ENCODE peak calls at places on chromosome 20, in four cellular contexts. B is fibroblast of mammary gland, J is iPS DF 6.9, F is hepatocyte. I is an unnamed sample.

GRCh38 chr20:18788021-18788420 is 25.6 kb upstream of the SCP2D1 start:
- DNase-seq in B (no peak), J (no peak), F (no peak), I (no peak)

GRCh38 chr20:3092611-3093379 is 8.3 kb upstream of the AVP start:
- DNase-seq in B (no peak), J (no peak), F (no peak), I (peak; percentile 45)

GRCh38 chr20:31560900-31561598 is 44.0 kb upstream of the ID1 start:
- DNase-seq in B (peak; percentile 98), J (no peak), F (peak; percentile 66), I (no peak)

GRCh38 chr20:60993647-60994046 is 258.4 kb upstream of the CDH4 start:
- DNase-seq in B (peak; percentile 18), J (peak; percentile 13), F (peak; percentile 19), I (no peak)

GRCh38 chr20:47113362-47114118 is 218.9 kb downstream of the EYA2 start:
- DNase-seq in B (peak; percentile 56), J (no peak), F (no peak), I (no peak)

GRCh38 chr20:18190466-18191233 is 53.0 kb downstream of the KAT14 start:
- DNase-seq in B (no peak), J (no peak), F (no peak), I (no peak)

GRCh38 chr20:50372770-50373088 is 137.5 kb upstream of the PTPN1 start:
- DNase-seq in B (no peak), J (no peak), F (peak; percentile 45), I (no peak)

GRCh38 chr20:62370115-62370806 is 3.1 kb upstream of the LAMA5 start:
- DNase-seq in B (peak; percentile 84), J (no peak), F (peak; percentile 48), I (no peak)

GRCh38 chr20:1671891-1672669 is 14.5 kb upstream of the SIRPG start:
- DNase-seq in B (no peak), J (no peak), F (no peak), I (no peak)

GRCh38 chr20:14566505-14566904 is 229.1 kb upstream of the FLRT3 start:
- DNase-seq in B (peak; percentile 87), J (no peak), F (peak; percentile 34), I (no peak)

GRCh38 chr20:20409326-20409725 is 41.4 kb downstream of the INSM1 start:
- DNase-seq in B (no peak), J (no peak), F (no peak), I (no peak)

GRCh38 chr20:52379723-52380336 is 188.3 kb upstream of the ZFP64 start:
- DNase-seq in B (peak; percentile 17), J (peak; percentile 16), F (peak; percentile 37), I (peak; percentile 45)

GRCh38 chr20:19964289-19965263 is 52.6 kb upstream of the NAA20 start:
- DNase-seq in B (peak; percentile 97), J (no peak), F (peak; percentile 81), I (no peak)

GRCh38 chr20:17626217-17627007 is 55.6 kb downstream of the RRBP1 start:
- DNase-seq in B (no peak), J (no peak), F (peak; percentile 44), I (no peak)

GRCh38 chr20:36167826-36168634 is 13.5 kb downstream of the EPB41L1 start:
- DNase-seq in B (peak; percentile 80), J (no peak), F (no peak), I (no peak)

GRCh38 chr20:47765715-47766594 is 19.3 kb downstream of the SULF2 start:
- DNase-seq in B (no peak), J (no peak), F (no peak), I (peak; percentile 82)

GRCh38 chr20:58296328-58296837 is 13.1 kb upstream of the RAB22A start:
- DNase-seq in B (no peak), J (no peak), F (no peak), I (no peak)

GRCh38 chr20:57996936-57997629 is 231.4 kb downstream of the ANKRD60 start:
- DNase-seq in B (peak; percentile 53), J (no peak), F (no peak), I (no peak)

GRCh38 chr20:62831361-62831788 is 14.5 kb downstream of the COL9A3 start:
- DNase-seq in B (no peak), J (no peak), F (no peak), I (no peak)

GRCh38 chr20:56872620-56873458 is 243.7 kb downstream of the TFAP2C start:
- DNase-seq in B (no peak), J (no peak), F (no peak), I (no peak)

DNA sequence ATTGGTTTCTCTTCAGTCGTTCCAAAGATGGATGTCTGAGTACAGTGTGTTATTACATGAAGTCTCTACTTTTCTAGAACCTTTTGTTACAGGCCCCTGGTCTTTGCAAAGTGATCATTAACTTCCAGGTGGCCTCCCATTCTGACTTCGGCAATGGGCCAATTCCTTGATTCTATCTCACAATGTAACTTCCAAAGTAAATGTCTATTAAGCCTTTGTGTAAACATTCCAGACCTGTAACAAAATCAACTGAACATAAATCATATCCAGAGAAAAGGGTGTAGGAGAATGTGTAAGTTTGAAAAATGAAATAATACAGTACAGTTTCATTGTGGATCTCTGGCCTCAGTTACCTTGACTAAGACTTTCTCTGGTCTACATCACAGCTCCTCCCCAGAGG is 187.8 kb upstream of the JAG1 start:
- DNase-seq in B (no peak), J (no peak), F (no peak), I (no peak)
- H3K4me3 ChIP-seq in B (no peak overlapping the region), J (no peak overlapping the region), F (no peak overlapping the region), I (no peak overlapping the region)

GRCh38 chr20:63968928-63969760 is 586 bp downstream of the ZNF512B start:
- DNase-seq in B (no peak), J (no peak), F (no peak), I (peak; percentile 56)

GRCh38 chr20:63967330-63968135 is 2.2 kb downstream of the ZNF512B start:
- DNase-seq in B (no peak), J (no peak), F (no peak), I (no peak)

GRCh38 chr20:63969851-63970713 is at the start of gene ZNF512B:
- DNase-seq in B (no peak), J (no peak), F (peak; percentile 86), I (peak; percentile 79)

GRCh38 chr20:63966944-63967322 is 2.8 kb downstream of the ZNF512B start:
- DNase-seq in B (no peak), J (no peak), F (no peak), I (no peak)

DNA sequence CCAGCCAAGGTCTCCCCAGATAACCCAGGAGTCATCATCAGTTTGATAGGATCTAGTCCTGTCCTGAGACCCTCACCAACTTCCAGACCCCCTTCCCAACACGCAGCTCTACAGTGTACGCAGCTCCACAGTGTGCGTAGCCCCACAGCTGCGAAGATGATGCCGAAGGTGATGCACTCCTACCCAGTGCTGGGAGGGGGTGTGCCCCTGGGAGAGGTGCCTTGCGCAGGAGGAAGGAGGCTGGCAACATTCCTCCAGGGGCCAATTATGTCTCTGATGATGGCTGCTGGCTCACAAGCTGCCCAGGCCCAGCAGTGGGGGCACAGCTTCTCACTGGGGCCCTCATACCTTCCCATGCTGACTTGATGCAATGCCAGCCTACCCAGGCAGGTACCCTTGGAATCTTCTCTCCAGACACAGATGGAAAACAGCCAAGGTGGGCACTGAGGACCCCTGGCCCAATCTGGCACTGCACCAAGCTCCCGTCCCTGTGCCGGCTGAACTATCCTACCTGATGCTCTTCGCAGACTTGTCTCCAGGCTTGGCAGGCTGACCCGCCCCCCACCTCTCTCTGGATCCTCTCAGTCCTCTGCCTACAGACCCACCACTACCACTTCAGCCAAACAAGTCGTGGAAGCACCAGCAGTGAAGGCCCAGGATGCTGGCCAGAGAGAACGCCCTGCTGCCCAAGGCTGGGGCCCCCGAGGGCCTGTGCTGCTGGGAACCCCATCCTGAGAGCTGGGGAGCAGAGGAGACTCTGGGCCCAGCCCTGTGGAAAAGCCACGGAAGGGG is 1.4 kb downstream of the ZNF512B start:
- DNase-seq in B (no peak), J (no peak), F (no peak), I (no peak)
- H3K4me3 ChIP-seq in B (peak overlapping the region; percentile 57), J (peak overlapping the region; percentile 6), F (peak overlapping the region; percentile 70), I (peak overlapping the region; percentile 61)

GRCh38 chr20:24423794-24424307 is 45.6 kb upstream of the SYNDIG1 start:
- DNase-seq in B (no peak), J (no peak), F (no peak), I (no peak)
- H3K4me3 ChIP-seq in B (no peak overlapping the region), J (no peak overlapping the region), F (no peak overlapping the region), I (no peak overlapping the region)

GRCh38 chr20:59604770-59605665 is 678 bp downstream of the PHACTR3 start:
- DNase-seq in B (no peak), J (no peak), F (peak; percentile 20), I (peak; percentile 54)

GRCh38 chr20:59608396-59608795 is 4.1 kb downstream of the PHACTR3 start:
- DNase-seq in B (no peak), J (no peak), F (no peak), I (no peak)

GRCh38 chr20:59606566-59606965 is 2.2 kb downstream of the PHACTR3 start:
- DNase-seq in B (no peak), J (no peak), F (no peak), I (no peak)

GRCh38 chr20:59603727-59604608 is at the start of gene PHACTR3:
- DNase-seq in B (no peak), J (no peak), F (peak; percentile 14), I (peak; percentile 55)

GRCh38 chr20:59605691-59606364 is 1.5 kb downstream of the PHACTR3 start:
- DNase-seq in B (no peak), J (no peak), F (no peak), I (peak; percentile 41)
- H3K4me3 ChIP-seq in B (no peak overlapping the region), J (no peak overlapping the region), F (no peak overlapping the region), I (peak overlapping the region; percentile 44)

DNA sequence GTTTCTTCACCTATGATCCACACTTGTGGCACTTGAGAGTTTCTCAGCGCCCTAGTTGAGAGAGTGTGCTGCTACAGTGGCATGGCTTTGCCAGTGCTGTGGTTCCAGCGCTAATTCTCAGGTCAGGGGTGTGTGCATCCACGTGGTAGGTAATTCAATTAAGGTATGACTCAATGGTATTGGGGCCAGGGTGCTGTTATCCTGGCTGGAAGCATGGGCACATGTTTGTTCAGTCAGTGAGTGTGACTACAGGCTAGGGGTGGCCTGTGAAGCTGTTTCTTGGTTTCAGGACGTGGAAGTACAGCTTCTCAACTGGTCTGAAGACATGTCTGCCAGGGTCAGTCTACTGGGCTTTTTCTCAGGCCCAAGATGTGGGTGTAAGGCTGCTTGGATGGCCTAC is 3.0 kb upstream of the SEMG2 start:
- DNase-seq in B (no peak), J (no peak), F (no peak), I (no peak)
- H3K4me3 ChIP-seq in B (no peak overlapping the region), J (no peak overlapping the region), F (no peak overlapping the region), I (no peak overlapping the region)

DNA sequence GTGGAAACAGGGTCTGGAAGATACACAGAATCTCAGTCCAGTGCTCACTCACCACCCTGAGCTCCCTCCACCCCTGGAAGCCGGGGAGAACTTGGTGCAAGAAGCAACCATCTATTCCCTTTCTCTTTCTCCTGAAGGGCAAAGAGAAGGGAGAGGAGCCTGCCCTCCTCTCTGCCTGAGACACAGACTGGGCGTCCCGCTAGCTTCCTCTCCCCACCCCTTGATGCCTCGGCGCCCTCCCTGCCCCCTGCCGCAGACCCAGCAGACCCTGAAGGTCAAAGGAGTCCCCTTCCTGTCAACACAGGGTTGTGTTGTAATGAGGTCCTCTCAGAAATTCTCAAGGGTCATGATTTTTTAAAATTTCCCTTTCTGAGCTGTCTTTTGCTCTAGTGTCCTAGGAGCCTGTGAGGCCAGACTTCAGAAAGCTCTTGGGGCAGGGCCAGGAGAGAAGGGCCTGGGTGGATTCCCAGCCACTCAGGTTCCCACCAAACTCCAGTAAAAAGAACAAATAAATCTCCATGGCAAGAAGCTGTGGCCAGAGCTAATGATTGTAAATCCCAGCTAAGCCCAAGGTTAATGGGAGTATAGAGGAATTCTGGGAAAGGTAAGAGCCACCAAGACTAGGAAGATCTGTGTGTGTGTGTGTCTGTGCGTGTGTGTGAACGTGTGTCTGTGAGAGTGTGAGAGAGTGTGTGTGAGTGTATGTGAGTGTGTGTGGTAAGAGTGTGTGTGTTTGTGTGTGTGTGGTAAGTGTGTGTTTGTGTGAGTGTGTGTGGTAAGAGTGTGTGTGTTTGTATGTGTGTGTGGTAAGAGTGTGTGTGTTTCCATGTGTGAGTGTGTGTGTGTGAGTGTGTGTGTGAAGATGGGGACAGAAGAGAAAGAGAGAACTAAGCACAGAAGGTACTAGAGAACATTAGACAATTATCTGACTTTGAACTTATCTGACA is 1.0 kb upstream of the JPH2 start:
- DNase-seq in B (no peak), J (no peak), F (no peak), I (no peak)
- H3K4me3 ChIP-seq in B (peak overlapping the region; percentile 40), J (no peak overlapping the region), F (no peak overlapping the region), I (no peak overlapping the region)